ENCODE peak calls at places on chromosomes 6 and 20, in four cellular contexts. One of them, this sample, is unnamed.

GRCh38 chr6:75691012-75691411 is 58.0 kb upstream of the MYO6 start:
- DNase-seq in pancreas: no peak
- DNase-seq in RWPE1: no peak
- DNase-seq in left ventricle myocardium inferior: no peak
- DNase-seq in this sample: no peak

GRCh38 chr6:129874837-129875236 is 13.7 kb upstream of the TMEM244 start:
- DNase-seq in left ventricle myocardium inferior: no peak
- DNase-seq in RWPE1: no peak
- DNase-seq in pancreas: no peak
- DNase-seq in this sample: no peak

GRCh38 chr20:33576432-33576883 is 85.7 kb upstream of the C20orf144 start:
- DNase-seq in RWPE1: no peak
- DNase-seq in left ventricle myocardium inferior: no peak
- DNase-seq in pancreas: no peak
- DNase-seq in this sample: no peak

GRCh38 chr6:79137671-79138070 is 59.6 kb upstream of the PHIP start:
- DNase-seq in pancreas: no peak
- DNase-seq in RWPE1: no peak
- DNase-seq in left ventricle myocardium inferior: no peak
- DNase-seq in this sample: no peak

GRCh38 chr20:33415948-33416347 is 14.6 kb upstream of the CDK5RAP1 start:
- DNase-seq in RWPE1: no peak
- DNase-seq in pancreas: no peak
- DNase-seq in left ventricle myocardium inferior: peak
- DNase-seq in this sample: no peak

GRCh38 chr20:57840504-57841296 is 130.9 kb upstream of the PMEPA1 start:
- DNase-seq in pancreas: peak
- DNase-seq in RWPE1: no peak
- DNase-seq in left ventricle myocardium inferior: no peak
- DNase-seq in this sample: no peak

GRCh38 chr6:169069361-169069760 is 184.3 kb downstream of the THBS2 start:
- DNase-seq in left ventricle myocardium inferior: no peak
- DNase-seq in RWPE1: no peak
- DNase-seq in pancreas: no peak
- DNase-seq in this sample: no peak

GRCh38 chr6:20096506-20096905 is 115.8 kb downstream of the MBOAT1 start:
- DNase-seq in RWPE1: no peak
- DNase-seq in left ventricle myocardium inferior: no peak
- DNase-seq in pancreas: no peak
- DNase-seq in this sample: no peak

GRCh38 chr6:32668226-32668747 is 1.8 kb upstream of the HLA-DQB1 start:
- DNase-seq in pancreas: no peak
- DNase-seq in RWPE1: peak
- DNase-seq in left ventricle myocardium inferior: no peak
- DNase-seq in this sample: peak

GRCh38 chr6:131954099-131954774 is 3.1 kb upstream of the CCN2 start:
- DNase-seq in left ventricle myocardium inferior: no peak
- DNase-seq in RWPE1: no peak
- DNase-seq in pancreas: no peak
- DNase-seq in this sample: no peak

GRCh38 chr6:1662532-1662931 is 52.8 kb downstream of the FOXC1 start:
- DNase-seq in RWPE1: no peak
- DNase-seq in left ventricle myocardium inferior: no peak
- DNase-seq in pancreas: no peak
- DNase-seq in this sample: no peak

GRCh38 chr20:51500311-51500710 is 42.2 kb downstream of the NFATC2 start:
- DNase-seq in RWPE1: peak
- DNase-seq in left ventricle myocardium inferior: no peak
- DNase-seq in pancreas: no peak
- DNase-seq in this sample: no peak

DNA sequence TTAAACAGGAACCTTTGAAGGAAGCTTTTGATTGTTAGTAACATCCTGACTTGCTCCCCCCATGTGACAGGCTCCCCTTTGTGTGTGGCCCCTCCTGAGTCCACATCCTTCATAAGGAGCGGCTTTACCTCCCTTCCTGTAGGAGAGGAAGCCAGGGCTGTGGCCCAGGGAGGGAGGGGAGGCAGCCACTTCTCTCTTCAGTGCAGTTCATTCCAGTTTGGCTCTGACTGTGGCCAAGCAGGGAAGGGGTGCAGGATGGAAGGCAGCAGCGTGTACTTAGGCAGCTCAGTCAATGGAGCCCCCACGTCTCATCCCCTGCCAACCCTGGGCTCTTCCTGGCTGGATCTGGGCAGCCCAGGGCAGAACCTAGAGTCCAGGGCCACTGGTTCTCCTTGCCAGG is 295.2 kb downstream of the QKI start:
- DNase-seq in RWPE1: no peak
- DNase-seq in pancreas: no peak
- DNase-seq in left ventricle myocardium inferior: peak
- DNase-seq in this sample: no peak
- H3K27ac ChIP-seq in RWPE1: no peak
- H3K27ac ChIP-seq in pancreas: no peak
- H3K27ac ChIP-seq in left ventricle myocardium inferior: peak
- H3K27ac ChIP-seq in this sample: peak

GRCh38 chr6:142942238-142942637 is 2.7 kb downstream of the HIVEP2 start:
- DNase-seq in pancreas: no peak
- DNase-seq in left ventricle myocardium inferior: no peak
- DNase-seq in RWPE1: no peak
- DNase-seq in this sample: no peak
- H3K27ac ChIP-seq in pancreas: no peak
- H3K27ac ChIP-seq in left ventricle myocardium inferior: no peak
- H3K27ac ChIP-seq in RWPE1: no peak
- H3K27ac ChIP-seq in this sample: no peak

GRCh38 chr6:38637756-38638155 is 2.0 kb downstream of the BTBD9 start:
- DNase-seq in RWPE1: no peak
- DNase-seq in pancreas: no peak
- DNase-seq in left ventricle myocardium inferior: no peak
- DNase-seq in this sample: no peak
- H3K27ac ChIP-seq in RWPE1: no peak
- H3K27ac ChIP-seq in pancreas: no peak
- H3K27ac ChIP-seq in left ventricle myocardium inferior: no peak
- H3K27ac ChIP-seq in this sample: no peak

GRCh38 chr6:144660545-144660944 is 375.4 kb downstream of the UTRN start:
- DNase-seq in pancreas: no peak
- DNase-seq in RWPE1: no peak
- DNase-seq in left ventricle myocardium inferior: no peak
- DNase-seq in this sample: peak
- H3K27ac ChIP-seq in pancreas: no peak
- H3K27ac ChIP-seq in RWPE1: no peak
- H3K27ac ChIP-seq in left ventricle myocardium inferior: no peak
- H3K27ac ChIP-seq in this sample: no peak

GRCh38 chr6:109006818-109007217 is 87.8 kb downstream of the SESN1 start:
- DNase-seq in pancreas: no peak
- DNase-seq in left ventricle myocardium inferior: no peak
- DNase-seq in RWPE1: no peak
- DNase-seq in this sample: no peak
- H3K27ac ChIP-seq in pancreas: no peak
- H3K27ac ChIP-seq in left ventricle myocardium inferior: peak
- H3K27ac ChIP-seq in RWPE1: no peak
- H3K27ac ChIP-seq in this sample: no peak